ENCODE peak calls at places on chromosomes 2 and 18, in five cellular contexts. P, R, Y, E and X are unnamed samples.

GRCh38 chr18:24930478-24930877 is 421.5 kb downstream of the ZNF521 start:
- DNase-seq in P (no peak), R (no peak), Y (no peak), E (no peak), X (no peak)

GRCh38 chr2:9168851-9169250 is 37.8 kb upstream of the ASAP2 start:
- DNase-seq in P (no peak), R (peak; percentile 49), Y (no peak), E (no peak), X (no peak)

GRCh38 chr18:66640431-66640830 is 36.5 kb upstream of the CDH19 start:
- DNase-seq in P (no peak), R (no peak), Y (no peak), E (no peak), X (no peak)

GRCh38 chr2:157938556-157938955 is 62.4 kb upstream of the ACVR1 start:
- DNase-seq in P (no peak), R (peak; percentile 39), Y (no peak), E (no peak), X (no peak)

GRCh38 chr2:159053186-159054031 is 85.0 kb downstream of the TANC1 start:
- DNase-seq in P (no peak), R (no peak), Y (no peak), E (no peak), X (peak; percentile 44)

GRCh38 chr2:233353101-233353768 is 1.1 kb upstream of the DGKD start:
- DNase-seq in P (no peak), R (no peak), Y (no peak), E (no peak), X (peak; percentile 52)

GRCh38 chr2:58194451-58194850 is 46.7 kb downstream of the FANCL start:
- DNase-seq in P (no peak), R (no peak), Y (no peak), E (no peak), X (no peak)

GRCh38 chr2:109176489-109176888 is 47.5 kb downstream of the SH3RF3 start:
- DNase-seq in P (no peak), R (no peak), Y (no peak), E (no peak), X (no peak)

GRCh38 chr2:168748461-168748860 is 54.0 kb upstream of the NOSTRIN start:
- DNase-seq in P (no peak), R (no peak), Y (no peak), E (no peak), X (no peak)

GRCh38 chr2:42835577-42836371 is 43.4 kb upstream of the HAAO start:
- DNase-seq in P (no peak), R (no peak), Y (peak; percentile 61), E (no peak), X (no peak)

DNA sequence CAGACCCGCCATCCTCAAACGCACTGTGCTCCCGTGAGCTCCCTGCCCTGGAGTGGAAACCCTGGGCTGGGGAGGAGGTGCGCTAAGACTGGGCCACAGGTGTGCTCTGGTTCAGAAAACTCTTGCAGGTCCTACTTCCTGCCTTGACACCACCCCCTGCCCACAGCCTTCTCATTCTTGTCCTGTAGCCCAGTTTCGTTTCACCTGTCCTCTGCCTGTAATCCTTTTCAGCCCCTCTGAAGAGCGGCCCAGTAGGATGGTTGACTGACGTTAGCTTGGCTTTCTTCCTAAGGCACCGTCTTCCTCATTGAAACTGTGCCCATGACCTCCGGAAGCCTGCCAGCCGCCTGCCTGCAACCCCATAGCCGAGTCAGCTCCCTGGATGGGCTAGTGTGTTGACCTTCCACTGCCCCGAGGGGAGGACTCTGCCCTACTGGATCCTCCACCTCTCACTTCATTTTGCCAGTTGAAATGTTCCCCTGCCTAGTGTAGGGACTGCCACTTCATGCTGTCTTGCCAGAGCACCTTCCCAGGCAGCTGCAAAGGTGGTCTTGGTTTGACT is 116.9 kb downstream of the AGAP1 start:
- DNase-seq in P (no peak), R (no peak), Y (no peak), E (no peak), X (no peak)
- TF ChIP-seq FOXM1 in P (no peak), R (no peak), Y (no peak), E (no peak), X (no peak)

DNA sequence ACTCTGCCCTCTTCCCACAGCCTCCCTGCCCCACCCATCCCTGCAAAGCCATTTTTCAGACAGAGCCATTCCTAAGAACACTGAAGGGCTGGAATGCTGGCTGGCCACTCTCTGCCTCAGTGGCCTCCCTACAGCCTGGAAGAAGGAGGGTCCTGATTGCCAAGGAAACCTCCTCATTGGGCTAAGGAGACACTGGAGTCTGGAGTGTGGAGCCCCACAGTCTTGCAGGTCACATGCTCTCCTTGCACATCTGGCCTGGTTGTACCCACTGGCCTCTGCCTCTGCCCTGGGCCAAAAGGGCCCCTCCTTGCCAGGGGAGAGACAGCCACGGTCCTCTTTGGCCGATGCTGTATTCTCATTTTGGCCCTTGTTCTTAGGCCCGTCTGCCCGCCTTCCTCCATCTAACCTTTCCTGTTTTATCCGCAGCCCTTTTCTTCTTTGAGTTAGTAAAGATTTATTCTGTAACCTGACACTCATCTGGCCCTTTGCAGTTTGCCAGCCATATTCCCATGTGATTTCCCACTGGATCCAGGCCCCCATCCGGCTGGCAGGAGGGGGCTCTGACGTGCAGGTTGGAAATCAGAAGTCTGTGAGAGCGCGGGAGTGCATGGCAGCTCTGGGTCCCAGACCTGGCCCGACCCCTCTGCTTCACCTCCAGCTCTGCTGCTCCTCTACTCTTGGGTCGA is 11.0 kb upstream of the CATIP start:
- DNase-seq in P (no peak), R (no peak), Y (no peak), E (no peak), X (no peak)
- TF ChIP-seq FOXM1 in P (no peak), R (no peak), Y (no peak), E (no peak), X (no peak)

DNA sequence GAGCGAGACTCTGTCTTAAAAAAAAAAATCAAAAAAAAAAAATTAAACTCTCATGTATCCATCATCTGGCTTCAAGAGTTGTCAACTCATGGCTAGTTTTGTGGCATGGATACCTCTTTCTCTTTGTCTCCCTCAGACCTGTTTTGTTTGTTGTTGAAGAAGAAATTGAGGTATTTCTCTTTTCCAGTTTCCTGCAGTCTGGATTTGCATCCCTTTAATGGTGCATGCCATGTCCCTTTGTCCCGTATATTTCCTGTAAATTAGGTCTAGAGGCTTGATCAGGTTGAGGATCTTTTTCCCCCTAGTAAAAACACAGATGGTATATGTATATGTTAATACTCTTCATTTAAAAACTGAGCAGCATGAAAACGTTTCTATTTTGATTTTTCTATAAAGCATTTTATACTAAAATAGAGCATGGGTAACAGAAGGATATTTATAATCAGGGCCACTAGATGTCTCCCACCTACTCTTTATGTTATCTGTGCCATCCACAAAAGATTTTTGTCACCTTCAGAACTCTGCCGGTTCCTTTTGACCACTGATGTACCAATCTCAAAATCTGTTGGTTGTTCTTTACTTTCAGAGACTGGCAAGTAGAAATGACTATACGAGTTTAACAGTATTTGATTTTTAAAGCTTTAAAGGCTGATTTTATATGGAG is 80.1 kb downstream of the GALNT1 start:
- DNase-seq in P (no peak), R (no peak), Y (peak; percentile 17), E (no peak), X (peak; percentile 8)
- TF ChIP-seq FOXM1 in P (no peak), R (no peak), Y (no peak), E (no peak), X (no peak)

GRCh38 chr2:173054466-173054865 is 21.2 kb upstream of the MAP3K20 start:
- DNase-seq in P (no peak), R (no peak), Y (peak; percentile 48), E (no peak), X (no peak)

GRCh38 chr2:173059292-173059691 is 16.4 kb upstream of the MAP3K20 start:
- DNase-seq in P (no peak), R (no peak), Y (no peak), E (no peak), X (no peak)

GRCh38 chr2:173058673-173059072 is 17.0 kb upstream of the MAP3K20 start:
- DNase-seq in P (no peak), R (no peak), Y (peak; percentile 79), E (no peak), X (no peak)

GRCh38 chr2:173058097-173058496 is 17.5 kb upstream of the MAP3K20 start:
- DNase-seq in P (no peak), R (no peak), Y (no peak), E (no peak), X (no peak)

GRCh38 chr2:173056705-173057368 is 18.8 kb upstream of the MAP3K20 start:
- DNase-seq in P (no peak), R (no peak), Y (no peak), E (no peak), X (no peak)
- TF ChIP-seq FOXM1 in P (no peak), R (no peak), Y (no peak), E (no peak), X (no peak)

GRCh38 chr2:54310961-54311360 is 54.9 kb upstream of the TSPYL6 start:
- DNase-seq in P (no peak), R (no peak), Y (no peak), E (no peak), X (no peak)
- TF ChIP-seq FOXM1 in P (no peak), R (no peak), Y (no peak), E (no peak), X (no peak)

DNA sequence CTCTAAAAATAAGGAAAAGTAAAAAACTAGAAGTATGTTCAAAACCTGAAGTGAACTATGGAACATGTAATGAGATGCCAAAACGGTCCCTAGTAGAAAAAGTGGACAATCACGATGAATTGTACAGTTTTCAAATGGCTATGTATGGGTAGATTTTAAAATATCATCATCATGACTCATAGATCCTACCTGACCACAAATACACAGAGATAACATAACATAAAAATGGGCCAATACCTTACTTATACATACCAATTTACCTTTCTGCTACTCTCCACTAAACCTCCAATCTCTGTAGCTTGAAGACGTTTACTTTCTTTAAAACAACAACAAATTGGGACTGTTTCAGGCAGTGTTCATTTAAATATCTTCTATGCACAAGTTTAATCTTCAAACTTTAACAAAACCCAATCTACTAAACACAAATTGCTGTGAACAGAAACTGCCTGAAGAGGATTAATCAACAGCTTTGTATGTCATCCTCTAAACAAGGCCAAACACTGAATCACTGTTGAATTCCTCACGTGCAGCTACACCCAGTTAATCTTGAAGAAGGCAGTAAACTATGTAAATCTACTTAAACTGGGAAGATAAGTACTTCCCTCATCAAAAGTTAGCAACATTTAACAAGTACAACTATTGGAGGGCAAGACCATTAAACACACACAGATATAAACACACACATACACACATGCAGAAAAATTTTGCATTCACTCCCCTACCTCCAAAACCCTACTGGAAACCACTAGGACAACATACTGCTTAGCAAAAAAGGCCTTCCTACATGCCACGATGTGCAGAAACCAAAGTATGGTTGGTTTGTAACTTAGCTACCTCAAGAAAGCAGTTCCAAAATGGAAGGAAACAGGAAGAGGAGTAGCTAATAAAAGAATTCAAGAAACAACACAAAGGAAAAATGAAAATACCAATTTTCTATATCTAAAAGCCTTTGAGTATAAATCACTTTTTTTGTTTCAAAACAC is 90.3 kb downstream of the RBMS1 start:
- DNase-seq in P (no peak), R (no peak), Y (no peak), E (no peak), X (no peak)
- TF ChIP-seq FOXM1 in P (no peak), R (no peak), Y (no peak), E (no peak), X (no peak)